ENCODE peak calls at places on chromosome 2, in seven cellular contexts. A, P, W, O, F, J and Y are unnamed samples.

GRCh38 chr2:233058717-233059546 is 1.2 kb upstream of the INPP5D start:
- DNase-seq in A (no peak), P (no peak), W (no peak), O (no peak), F (no peak), J (no peak), Y (no peak)

GRCh38 chr2:241105641-241106040 is 3.6 kb upstream of the MTERF4 start:
- DNase-seq in A (no peak), P (no peak), W (no peak), O (no peak), F (no peak), J (no peak), Y (no peak)

GRCh38 chr2:193333539-193333938 is 1138.8 kb upstream of the TMEFF2 start:
- DNase-seq in A (no peak), P (no peak), W (no peak), O (no peak), F (no peak), J (no peak), Y (no peak)

GRCh38 chr2:151771599-151772358 is 37.5 kb upstream of the NEB start:
- DNase-seq in A (peak), P (no peak), W (no peak), O (no peak), F (no peak), J (no peak), Y (no peak)

GRCh38 chr2:132503621-132504200 is 87.1 kb downstream of the GPR39 start:
- DNase-seq in A (peak), P (no peak), W (no peak), O (no peak), F (no peak), J (no peak), Y (no peak)

GRCh38 chr2:55581875-55582547 is 35.4 kb downstream of the PPP4R3B start:
- DNase-seq in A (peak), P (no peak), W (no peak), O (no peak), F (no peak), J (no peak), Y (no peak)

GRCh38 chr2:199842631-199843030 is 8.4 kb downstream of the FTCDNL1 start:
- DNase-seq in A (no peak), P (no peak), W (no peak), O (no peak), F (no peak), J (no peak), Y (no peak)

GRCh38 chr2:150983498-150983897 is 278.2 kb downstream of the RBM43 start:
- DNase-seq in A (no peak), P (no peak), W (no peak), O (no peak), F (no peak), J (no peak), Y (no peak)

GRCh38 chr2:52658598-52658997 is 1109.0 kb upstream of the CHAC2 start:
- DNase-seq in A (no peak), P (no peak), W (no peak), O (no peak), F (no peak), J (no peak), Y (no peak)

GRCh38 chr2:152353364-152353763 is 18.4 kb downstream of the FMNL2 start:
- DNase-seq in A (no peak), P (no peak), W (no peak), O (no peak), F (no peak), J (no peak), Y (no peak)

GRCh38 chr2:95552911-95553310 is 38.9 kb upstream of the TRIM43 start:
- DNase-seq in A (peak), P (no peak), W (no peak), O (no peak), F (no peak), J (no peak), Y (no peak)

GRCh38 chr2:190947711-190948251 is 66.2 kb downstream of the STAT1 start:
- DNase-seq in A (peak), P (no peak), W (peak), O (no peak), F (no peak), J (no peak), Y (peak)

GRCh38 chr2:177553176-177553909 is 160.8 kb downstream of the AGPS start:
- DNase-seq in A (peak), P (no peak), W (peak), O (peak), F (no peak), J (peak), Y (peak)

GRCh38 chr2:160247295-160247694 is 47.2 kb upstream of the ITGB6 start:
- DNase-seq in A (no peak), P (no peak), W (no peak), O (no peak), F (no peak), J (no peak), Y (no peak)

GRCh38 chr2:65435625-65436168 is 3.3 kb upstream of the SPRED2 start:
- DNase-seq in A (peak), P (peak), W (peak), O (peak), F (peak), J (peak), Y (no peak)

GRCh38 chr2:159879061-159879604 is 81.1 kb upstream of the CD302 start:
- DNase-seq in A (peak), P (no peak), W (no peak), O (no peak), F (peak), J (no peak), Y (no peak)

GRCh38 chr2:241615041-241615440 is 21.9 kb downstream of the THAP4 start:
- DNase-seq in A (no peak), P (no peak), W (no peak), O (no peak), F (no peak), J (peak), Y (no peak)

GRCh38 chr2:239963646-239964205 is 61.4 kb downstream of the NDUFA10 start:
- DNase-seq in A (no peak), P (no peak), W (no peak), O (no peak), F (no peak), J (no peak), Y (no peak)

GRCh38 chr2:74041726-74042125 is 57.0 kb downstream of the TET3 start:
- DNase-seq in A (no peak), P (no peak), W (no peak), O (no peak), F (no peak), J (no peak), Y (no peak)

GRCh38 chr2:230423851-230424458 is 8.0 kb downstream of the SP100 start:
- DNase-seq in A (no peak), P (no peak), W (no peak), O (no peak), F (no peak), J (no peak), Y (no peak)

GRCh38 chr2:86020984-86021383 is 84.7 kb downstream of the POLR1A start:
- DNase-seq in A (no peak), P (no peak), W (no peak), O (peak), F (no peak), J (no peak), Y (no peak)